ENCODE peak calls at places on chromosomes 1 and 21, in seven cellular contexts. One of them, this sample, is unnamed.

GRCh38 chr21:35868005-35868868 is 192.1 kb downstream of the SETD4 start:
- DNase-seq in skeletal muscle cell: no peak
- DNase-seq in caudate nucleus: no peak
- DNase-seq in fibroblast of the aortic adventitia: no peak
- DNase-seq in GM06990: no peak
- DNase-seq in aorta: no peak
- DNase-seq in activated CD4-positive, CD25-positive, alpha-beta regulatory T cell: no peak
- DNase-seq in this sample: no peak

GRCh38 chr1:93448292-93448982 is 519 bp downstream of the FNBP1L start:
- DNase-seq in skeletal muscle cell: no peak
- DNase-seq in caudate nucleus: no peak
- DNase-seq in fibroblast of the aortic adventitia: no peak
- DNase-seq in GM06990: no peak
- DNase-seq in aorta: peak
- DNase-seq in activated CD4-positive, CD25-positive, alpha-beta regulatory T cell: no peak
- DNase-seq in this sample: peak

GRCh38 chr1:115814685-115815398 is 26.1 kb downstream of the NHLH2 start:
- DNase-seq in skeletal muscle cell: no peak
- DNase-seq in caudate nucleus: no peak
- DNase-seq in fibroblast of the aortic adventitia: no peak
- DNase-seq in GM06990: no peak
- DNase-seq in aorta: no peak
- DNase-seq in activated CD4-positive, CD25-positive, alpha-beta regulatory T cell: no peak
- DNase-seq in this sample: peak

GRCh38 chr1:9537863-9538668 is 1.2 kb upstream of the SLC25A33 start:
- DNase-seq in skeletal muscle cell: no peak
- DNase-seq in caudate nucleus: no peak
- DNase-seq in fibroblast of the aortic adventitia: no peak
- DNase-seq in GM06990: no peak
- DNase-seq in aorta: no peak
- DNase-seq in activated CD4-positive, CD25-positive, alpha-beta regulatory T cell: no peak
- DNase-seq in this sample: no peak

GRCh38 chr21:46173573-46173972 is 10.7 kb downstream of the SPATC1L start:
- DNase-seq in skeletal muscle cell: no peak
- DNase-seq in caudate nucleus: no peak
- DNase-seq in fibroblast of the aortic adventitia: no peak
- DNase-seq in GM06990: no peak
- DNase-seq in aorta: peak
- DNase-seq in activated CD4-positive, CD25-positive, alpha-beta regulatory T cell: no peak
- DNase-seq in this sample: no peak

GRCh38 chr1:24984800-24985552 is 54.9 kb upstream of the RUNX3 start:
- DNase-seq in skeletal muscle cell: no peak
- DNase-seq in caudate nucleus: no peak
- DNase-seq in fibroblast of the aortic adventitia: no peak
- DNase-seq in GM06990: no peak
- DNase-seq in aorta: peak
- DNase-seq in activated CD4-positive, CD25-positive, alpha-beta regulatory T cell: no peak
- DNase-seq in this sample: no peak

GRCh38 chr1:205447457-205448415 is 8.1 kb downstream of the BLACAT1 start:
- DNase-seq in skeletal muscle cell: no peak
- DNase-seq in caudate nucleus: no peak
- DNase-seq in fibroblast of the aortic adventitia: peak
- DNase-seq in GM06990: no peak
- DNase-seq in aorta: no peak
- DNase-seq in activated CD4-positive, CD25-positive, alpha-beta regulatory T cell: no peak
- DNase-seq in this sample: no peak

GRCh38 chr21:46668381-46668780 is 32.9 kb downstream of the PRMT2 start:
- DNase-seq in skeletal muscle cell: no peak
- DNase-seq in caudate nucleus: no peak
- DNase-seq in fibroblast of the aortic adventitia: no peak
- DNase-seq in GM06990: no peak
- DNase-seq in aorta: no peak
- DNase-seq in activated CD4-positive, CD25-positive, alpha-beta regulatory T cell: no peak
- DNase-seq in this sample: no peak

GRCh38 chr1:3352084-3352951 is 102.1 kb upstream of the ARHGEF16 start:
- DNase-seq in skeletal muscle cell: peak
- DNase-seq in caudate nucleus: no peak
- DNase-seq in fibroblast of the aortic adventitia: peak
- DNase-seq in GM06990: no peak
- DNase-seq in aorta: peak
- DNase-seq in activated CD4-positive, CD25-positive, alpha-beta regulatory T cell: no peak
- DNase-seq in this sample: peak

GRCh38 chr1:231192620-231193163 is 30.8 kb downstream of the TRIM67 start:
- DNase-seq in skeletal muscle cell: no peak
- DNase-seq in caudate nucleus: peak
- DNase-seq in fibroblast of the aortic adventitia: peak
- DNase-seq in GM06990: no peak
- DNase-seq in aorta: peak
- DNase-seq in activated CD4-positive, CD25-positive, alpha-beta regulatory T cell: no peak
- DNase-seq in this sample: peak

GRCh38 chr1:2216767-2217058 is 11.4 kb upstream of the SKI start:
- DNase-seq in skeletal muscle cell: no peak
- DNase-seq in caudate nucleus: no peak
- DNase-seq in fibroblast of the aortic adventitia: no peak
- DNase-seq in GM06990: no peak
- DNase-seq in aorta: no peak
- DNase-seq in activated CD4-positive, CD25-positive, alpha-beta regulatory T cell: no peak
- DNase-seq in this sample: no peak

GRCh38 chr1:30310966-30311742 is 412.2 kb downstream of the MATN1 start:
- DNase-seq in skeletal muscle cell: no peak
- DNase-seq in caudate nucleus: no peak
- DNase-seq in fibroblast of the aortic adventitia: no peak
- DNase-seq in GM06990: no peak
- DNase-seq in aorta: no peak
- DNase-seq in activated CD4-positive, CD25-positive, alpha-beta regulatory T cell: no peak
- DNase-seq in this sample: no peak

GRCh38 chr1:188317894-188318293 is 1489.1 kb downstream of the PLA2G4A start:
- DNase-seq in skeletal muscle cell: no peak
- DNase-seq in caudate nucleus: no peak
- DNase-seq in fibroblast of the aortic adventitia: no peak
- DNase-seq in GM06990: no peak
- DNase-seq in aorta: no peak
- DNase-seq in activated CD4-positive, CD25-positive, alpha-beta regulatory T cell: no peak
- DNase-seq in this sample: no peak

GRCh38 chr1:53517821-53518352 is 58.7 kb downstream of the DMRTB1 start:
- DNase-seq in skeletal muscle cell: no peak
- DNase-seq in caudate nucleus: no peak
- DNase-seq in fibroblast of the aortic adventitia: no peak
- DNase-seq in GM06990: no peak
- DNase-seq in aorta: no peak
- DNase-seq in activated CD4-positive, CD25-positive, alpha-beta regulatory T cell: no peak
- DNase-seq in this sample: no peak

GRCh38 chr1:23366598-23366997 is 3.0 kb downstream of the ZNF436 start:
- DNase-seq in skeletal muscle cell: no peak
- DNase-seq in caudate nucleus: no peak
- DNase-seq in fibroblast of the aortic adventitia: no peak
- DNase-seq in GM06990: no peak
- DNase-seq in aorta: no peak
- DNase-seq in activated CD4-positive, CD25-positive, alpha-beta regulatory T cell: no peak
- DNase-seq in this sample: no peak

GRCh38 chr1:215891673-215892072 is 324.6 kb downstream of the KCTD3 start:
- DNase-seq in skeletal muscle cell: no peak
- DNase-seq in caudate nucleus: no peak
- DNase-seq in fibroblast of the aortic adventitia: no peak
- DNase-seq in GM06990: no peak
- DNase-seq in aorta: no peak
- DNase-seq in activated CD4-positive, CD25-positive, alpha-beta regulatory T cell: no peak
- DNase-seq in this sample: peak

GRCh38 chr1:218226005-218226404 is 59.1 kb upstream of the RRP15 start:
- DNase-seq in skeletal muscle cell: no peak
- DNase-seq in caudate nucleus: no peak
- DNase-seq in fibroblast of the aortic adventitia: no peak
- DNase-seq in GM06990: no peak
- DNase-seq in aorta: no peak
- DNase-seq in activated CD4-positive, CD25-positive, alpha-beta regulatory T cell: no peak
- DNase-seq in this sample: no peak

GRCh38 chr1:191757003-191757402 is 401.3 kb upstream of the RGS18 start:
- DNase-seq in skeletal muscle cell: peak
- DNase-seq in caudate nucleus: no peak
- DNase-seq in fibroblast of the aortic adventitia: no peak
- DNase-seq in GM06990: no peak
- DNase-seq in aorta: no peak
- DNase-seq in activated CD4-positive, CD25-positive, alpha-beta regulatory T cell: no peak
- DNase-seq in this sample: no peak

GRCh38 chr1:56188855-56189254 is 390.5 kb downstream of the PLPP3 start:
- DNase-seq in skeletal muscle cell: no peak
- DNase-seq in caudate nucleus: no peak
- DNase-seq in fibroblast of the aortic adventitia: no peak
- DNase-seq in GM06990: no peak
- DNase-seq in aorta: no peak
- DNase-seq in activated CD4-positive, CD25-positive, alpha-beta regulatory T cell: no peak
- DNase-seq in this sample: no peak

GRCh38 chr1:154768456-154769125 is 101.5 kb downstream of the KCNN3 start:
- DNase-seq in skeletal muscle cell: no peak
- DNase-seq in caudate nucleus: no peak
- DNase-seq in fibroblast of the aortic adventitia: peak
- DNase-seq in GM06990: no peak
- DNase-seq in aorta: peak
- DNase-seq in activated CD4-positive, CD25-positive, alpha-beta regulatory T cell: no peak
- DNase-seq in this sample: no peak

GRCh38 chr1:107264561-107264960 is 123.7 kb downstream of the NTNG1 start:
- DNase-seq in skeletal muscle cell: no peak
- DNase-seq in caudate nucleus: no peak
- DNase-seq in fibroblast of the aortic adventitia: no peak
- DNase-seq in GM06990: no peak
- DNase-seq in aorta: no peak
- DNase-seq in activated CD4-positive, CD25-positive, alpha-beta regulatory T cell: no peak
- DNase-seq in this sample: no peak

GRCh38 chr1:11432526-11432925 is 46.4 kb upstream of the DISP3 start:
- DNase-seq in skeletal muscle cell: no peak
- DNase-seq in caudate nucleus: no peak
- DNase-seq in fibroblast of the aortic adventitia: no peak
- DNase-seq in GM06990: no peak
- DNase-seq in aorta: no peak
- DNase-seq in activated CD4-positive, CD25-positive, alpha-beta regulatory T cell: no peak
- DNase-seq in this sample: no peak

GRCh38 chr1:152110365-152110859 is 4.8 kb downstream of the TCHH start:
- DNase-seq in skeletal muscle cell: peak
- DNase-seq in caudate nucleus: peak
- DNase-seq in fibroblast of the aortic adventitia: peak
- DNase-seq in GM06990: no peak
- DNase-seq in aorta: peak
- DNase-seq in activated CD4-positive, CD25-positive, alpha-beta regulatory T cell: no peak
- DNase-seq in this sample: peak

GRCh38 chr1:113074237-113074636 is 1.2 kb downstream of the LRIG2 start:
- DNase-seq in skeletal muscle cell: no peak
- DNase-seq in caudate nucleus: no peak
- DNase-seq in fibroblast of the aortic adventitia: peak
- DNase-seq in GM06990: peak
- DNase-seq in aorta: no peak
- DNase-seq in activated CD4-positive, CD25-positive, alpha-beta regulatory T cell: no peak
- DNase-seq in this sample: no peak

GRCh38 chr1:206511362-206512064 is 4.2 kb downstream of the RASSF5 start:
- DNase-seq in skeletal muscle cell: no peak
- DNase-seq in caudate nucleus: no peak
- DNase-seq in fibroblast of the aortic adventitia: no peak
- DNase-seq in GM06990: no peak
- DNase-seq in aorta: peak
- DNase-seq in activated CD4-positive, CD25-positive, alpha-beta regulatory T cell: no peak
- DNase-seq in this sample: no peak

GRCh38 chr21:38887062-38887686 is 81.4 kb downstream of the ETS2 start:
- DNase-seq in skeletal muscle cell: no peak
- DNase-seq in caudate nucleus: no peak
- DNase-seq in fibroblast of the aortic adventitia: no peak
- DNase-seq in GM06990: no peak
- DNase-seq in aorta: no peak
- DNase-seq in activated CD4-positive, CD25-positive, alpha-beta regulatory T cell: no peak
- DNase-seq in this sample: no peak

GRCh38 chr1:156638596-156638995 is 3.3 kb upstream of the BCAN start:
- DNase-seq in skeletal muscle cell: no peak
- DNase-seq in caudate nucleus: peak
- DNase-seq in fibroblast of the aortic adventitia: no peak
- DNase-seq in GM06990: no peak
- DNase-seq in aorta: no peak
- DNase-seq in activated CD4-positive, CD25-positive, alpha-beta regulatory T cell: no peak
- DNase-seq in this sample: no peak

GRCh38 chr1:9384751-9385245 is 92.1 kb downstream of the SPSB1 start:
- DNase-seq in skeletal muscle cell: no peak
- DNase-seq in caudate nucleus: peak
- DNase-seq in fibroblast of the aortic adventitia: no peak
- DNase-seq in GM06990: no peak
- DNase-seq in aorta: peak
- DNase-seq in activated CD4-positive, CD25-positive, alpha-beta regulatory T cell: no peak
- DNase-seq in this sample: peak